ENCODE peak calls at places on chromosomes 4 and X, in six cellular contexts. A, B, M, S, Z and R are unnamed samples.

GRCh38 chrX:10636337-10636736 is 16.0 kb upstream of the MID1 start:
- DNase-seq in M (no peak), S (peak), B (peak), A (no peak), Z (peak), R (no peak)

GRCh38 chrX:88604433-88605221 is 142.4 kb upstream of the CPXCR1 start:
- DNase-seq in M (no peak), A (no peak), S (no peak), Z (no peak), B (peak), R (no peak)

GRCh38 chrX:75784689-75785491 is at the start of gene MAGEE2:
- DNase-seq in Z (peak), M (no peak), S (no peak), A (no peak), B (no peak), R (no peak)

GRCh38 chr4:123588631-123589223 is 192.1 kb downstream of the SPRY1 start:
- DNase-seq in Z (no peak), M (no peak), S (peak), B (peak), A (no peak), R (peak)

GRCh38 chrX:133215017-133215416 is 3.1 kb downstream of the TFDP3 start:
- DNase-seq in Z (no peak), S (no peak), A (no peak), B (no peak), M (no peak), R (no peak)

GRCh38 chr4:118086334-118086733 is 52.0 kb downstream of the NDST3 start:
- DNase-seq in Z (no peak), B (no peak), M (no peak), A (no peak), S (peak), R (no peak)

GRCh38 chrX:134646671-134647070 is 11.6 kb downstream of the PLAC1 start:
- DNase-seq in M (no peak), Z (no peak), B (no peak), S (no peak), A (no peak), R (no peak)

GRCh38 chrX:136157187-136157586 is 9.9 kb downstream of the FHL1 start:
- DNase-seq in Z (no peak), M (no peak), B (no peak), A (no peak), S (no peak), R (no peak)

GRCh38 chrX:67692246-67692645 is 148.4 kb downstream of the AR start:
- DNase-seq in A (no peak), S (peak), M (no peak), B (no peak), Z (no peak), R (no peak)

GRCh38 chr4:184406915-184407314 is 67.4 kb downstream of the IRF2 start:
- DNase-seq in M (no peak), B (no peak), S (no peak), A (no peak), Z (peak), R (peak)

GRCh38 chr4:83862471-83862870 is 326.6 kb downstream of the GPAT3 start:
- DNase-seq in B (no peak), A (no peak), M (no peak), Z (no peak), S (peak), R (no peak)

GRCh38 chr4:41751325-41752061 is 3.0 kb upstream of the PHOX2B start:
- DNase-seq in B (no peak), A (no peak), S (no peak), Z (no peak), M (no peak), R (no peak)

GRCh38 chr4:125314676-125315570 is at the start of gene FAT4:
- DNase-seq in S (peak), M (no peak), A (peak), Z (peak), B (peak), R (peak)

GRCh38 chr4:165433529-165433928 is 54.7 kb downstream of the CPE start:
- DNase-seq in M (no peak), Z (no peak), B (peak), A (no peak), S (no peak), R (no peak)

GRCh38 chr4:151620066-151620465 is 140.7 kb downstream of the GATB start:
- DNase-seq in A (no peak), Z (no peak), S (no peak), B (no peak), M (no peak), R (no peak)

GRCh38 chr4:113586072-113586471 is 175.5 kb downstream of the CAMK2D start:
- DNase-seq in B (no peak), Z (no peak), M (no peak), S (peak), A (no peak), R (no peak)

GRCh38 chr4:37763831-37764230 is 62.7 kb upstream of the PGM2 start:
- DNase-seq in M (no peak), Z (peak), A (no peak), S (no peak), B (no peak), R (no peak)

GRCh38 chr4:128358231-128358902 is 70.8 kb upstream of the PGRMC2 start:
- DNase-seq in A (no peak), Z (no peak), S (peak), M (no peak), B (peak), R (no peak)

GRCh38 chr4:80705311-80705710 is 325.2 kb upstream of the BMP3 start:
- DNase-seq in Z (no peak), B (no peak), S (peak), A (no peak), M (no peak), R (no peak)

GRCh38 chr4:159497961-159498360 is 395.1 kb downstream of the RAPGEF2 start:
- DNase-seq in Z (no peak), A (no peak), B (no peak), S (no peak), M (no peak), R (no peak)

GRCh38 chrX:31039327-31039711 is 32.5 kb downstream of the FTHL17 start:
- DNase-seq in A (no peak), B (no peak), Z (no peak), S (no peak), M (no peak), R (no peak)

GRCh38 chrX:15469613-15470012 is 23.5 kb downstream of the PIR start:
- DNase-seq in M (no peak), B (no peak), A (no peak), S (no peak), Z (no peak), R (no peak)

GRCh38 chr4:113979973-113980615 is 647 bp upstream of the ARSJ start:
- DNase-seq in B (no peak), M (no peak), S (peak), Z (no peak), A (no peak), R (no peak)

GRCh38 chrX:11533211-11533651 is 132.5 kb downstream of the ARHGAP6 start:
- DNase-seq in A (no peak), M (no peak), S (peak), Z (no peak), B (peak), R (peak)

GRCh38 chr4:152588869-152589268 is 53.0 kb upstream of the FBXW7 start:
- DNase-seq in M (no peak), B (no peak), S (no peak), Z (no peak), A (no peak), R (no peak)

GRCh38 chrX:16743604-16744325 is 24.4 kb downstream of the SYAP1 start:
- DNase-seq in B (no peak), M (no peak), S (peak), A (no peak), Z (no peak), R (no peak)

GRCh38 chr4:147388016-147388415 is 92.9 kb upstream of the EDNRA start:
- DNase-seq in B (no peak), A (no peak), Z (no peak), M (no peak), S (no peak), R (no peak)

GRCh38 chr4:125833-126232 is 1.5 kb downstream of the ZNF718 start:
- DNase-seq in M (no peak), A (no peak), Z (no peak), S (no peak), B (no peak), R (peak)

GRCh38 chrX:136163694-136164093 is 16.4 kb downstream of the FHL1 start:
- DNase-seq in Z (no peak), B (no peak), S (peak), M (no peak), A (no peak), R (no peak)

GRCh38 chr4:26468977-26469376 is 21.3 kb downstream of the CCKAR start:
- DNase-seq in M (no peak), B (no peak), A (no peak), S (no peak), Z (no peak), R (no peak)

GRCh38 chr4:89753601-89754066 is 83.3 kb downstream of the SNCA start:
- DNase-seq in B (peak), M (no peak), Z (no peak), S (peak), A (no peak), R (no peak)

GRCh38 chr4:123312951-123313592 is 83.5 kb upstream of the SPRY1 start:
- DNase-seq in B (no peak), A (no peak), S (no peak), M (no peak), Z (no peak), R (no peak)

GRCh38 chr4:3792813-3793212 is 26.6 kb downstream of the ADRA2C start:
- DNase-seq in B (no peak), A (no peak), S (no peak), M (no peak), Z (no peak), R (no peak)

DNA sequence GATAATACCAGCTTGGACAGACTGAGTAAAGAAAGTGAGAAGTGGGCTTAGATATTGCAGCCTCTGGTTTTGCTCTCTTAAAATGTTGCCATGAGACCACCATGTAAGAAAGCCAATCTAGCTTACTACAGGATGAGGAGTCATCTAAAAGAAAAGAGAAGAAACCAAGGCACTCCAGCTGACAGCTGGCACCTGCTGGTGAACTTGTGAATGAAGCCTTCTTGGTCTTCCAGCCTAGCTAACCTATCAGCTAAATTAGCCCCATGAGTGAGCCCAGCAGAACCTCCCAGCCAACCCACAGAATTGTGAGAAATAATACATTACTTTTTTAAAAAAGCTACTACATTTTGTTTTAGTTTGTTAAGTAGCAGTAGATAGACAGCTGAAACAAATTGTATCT is 154.5 kb upstream of the QRFPR start:
- DNase-seq in S (no peak), M (no peak), B (no peak), A (no peak), Z (no peak), R (no peak)
- TF ChIP-seq CTCF in S (no peak), M (no peak), B (no peak), A (no peak), Z (no peak), R (no peak)

GRCh38 chrX:41734530-41734929 is 10.5 kb downstream of the GPR82 start:
- DNase-seq in Z (no peak), S (peak), B (no peak), M (no peak), A (no peak), R (no peak)
- TF ChIP-seq CTCF in Z (no peak), S (peak), B (peak), M (peak), A (no peak), R (peak)

GRCh38 chrX:8183281-8183680 is 12.2 kb upstream of the VCX2 start:
- DNase-seq in A (no peak), M (no peak), Z (no peak), S (no peak), B (no peak), R (no peak)

DNA sequence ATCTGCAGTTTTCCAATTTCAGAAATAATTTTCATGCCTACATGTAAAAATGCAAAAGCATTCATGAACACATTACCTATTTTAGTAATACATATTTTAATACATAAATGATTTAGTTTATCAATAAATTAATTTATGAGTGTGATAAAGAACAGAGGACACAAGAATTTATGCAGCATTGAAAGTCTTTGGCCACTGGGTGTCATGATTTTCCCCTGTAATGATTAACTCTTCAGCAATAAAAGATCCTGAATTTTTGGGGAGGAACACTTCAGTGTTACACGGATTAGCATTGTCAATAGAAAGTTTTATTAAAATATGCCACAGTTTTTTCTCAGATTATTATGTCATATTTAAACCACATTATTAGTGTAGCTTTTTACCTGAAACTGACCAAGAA is 8.6 kb upstream of the VCX2 start:
- DNase-seq in Z (no peak), S (no peak), A (no peak), B (no peak), M (no peak), R (no peak)
- TF ChIP-seq CTCF in Z (no peak), S (no peak), A (no peak), B (peak), M (no peak), R (no peak)

DNA sequence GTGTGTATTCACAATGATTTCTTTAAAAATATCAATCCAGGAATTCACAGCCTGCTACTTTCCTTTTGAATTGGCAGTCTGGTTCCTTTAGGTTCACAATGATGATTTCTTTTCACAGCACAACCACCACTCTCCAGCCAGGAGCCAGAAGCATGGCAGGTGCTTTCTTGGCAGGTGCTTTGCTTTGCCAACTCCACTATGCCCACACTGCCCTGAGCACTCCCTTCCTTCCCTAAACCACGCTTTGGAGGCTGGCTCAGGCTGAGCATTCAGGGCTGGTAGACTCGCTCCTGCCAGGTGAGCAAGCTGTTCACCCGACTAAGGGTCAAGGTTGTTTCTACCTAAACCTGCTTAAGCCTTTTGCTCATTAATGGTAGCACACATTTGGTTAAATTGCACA is 184.5 kb downstream of the SH3KBP1 start:
- DNase-seq in Z (no peak), S (no peak), B (no peak), A (no peak), M (no peak), R (no peak)
- TF ChIP-seq CTCF in Z (no peak), S (no peak), B (no peak), A (no peak), M (no peak), R (no peak)

DNA sequence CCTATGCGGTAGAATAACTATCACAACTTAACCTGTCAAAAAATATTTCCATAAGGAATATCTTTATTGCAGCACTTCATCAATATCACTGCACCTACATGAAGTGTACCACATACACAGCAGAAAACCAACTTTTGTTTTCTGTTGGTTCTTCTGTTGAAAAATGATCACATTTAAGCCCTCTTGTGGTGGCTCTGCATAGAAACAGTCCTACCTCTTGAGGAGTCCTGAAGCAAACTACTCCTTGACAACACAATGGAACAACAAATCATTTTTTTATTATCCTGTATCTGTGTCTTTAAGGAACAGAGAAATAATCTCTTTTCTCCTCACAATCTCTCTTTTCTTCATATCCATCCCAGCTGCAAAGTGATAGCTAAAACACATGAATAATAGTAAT is 39.8 kb upstream of the ATOH1 start:
- DNase-seq in S (peak), Z (no peak), M (no peak), A (no peak), B (peak), R (no peak)
- TF ChIP-seq CTCF in S (peak), Z (no peak), M (no peak), A (no peak), B (peak), R (peak)

DNA sequence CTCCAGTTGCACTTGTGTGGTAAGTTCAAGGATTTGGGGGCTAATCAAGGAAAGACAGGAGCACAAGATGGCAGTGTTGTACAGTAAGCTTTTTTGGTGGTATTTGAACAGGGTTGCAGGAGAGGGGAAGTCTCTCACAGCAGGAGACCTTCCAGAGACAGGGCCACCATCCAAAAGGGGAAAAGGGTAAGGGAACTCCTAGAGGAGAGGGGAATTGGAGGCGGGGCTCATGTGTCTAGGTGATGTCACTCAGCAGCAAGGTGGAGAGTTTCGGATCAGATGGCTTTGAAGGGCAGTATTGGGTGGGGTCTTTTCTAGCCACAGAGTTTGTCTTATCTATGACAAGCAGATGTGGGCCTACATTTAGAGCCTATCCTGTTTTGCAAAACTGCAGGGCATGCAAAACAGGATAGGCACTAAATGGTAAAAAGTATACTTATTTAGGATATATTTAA is 13.4 kb upstream of the RNF175 start:
- DNase-seq in S (peak), Z (no peak), B (no peak), A (no peak), M (no peak), R (no peak)
- TF ChIP-seq CTCF in S (peak), Z (no peak), B (peak), A (no peak), M (no peak), R (no peak)

GRCh38 chr4:17657849-17658248 is 43.4 kb downstream of the MED28 start:
- DNase-seq in A (no peak), B (no peak), M (no peak), S (no peak), Z (no peak), R (no peak)
- TF ChIP-seq CTCF in A (no peak), B (no peak), M (no peak), S (no peak), Z (no peak), R (no peak)

GRCh38 chrX:154512879-154513553 is 3.0 kb downstream of the FAM3A start:
- DNase-seq in S (no peak), A (no peak), B (no peak), M (no peak), Z (no peak), R (no peak)
- TF ChIP-seq CTCF in S (no peak), A (no peak), B (no peak), M (no peak), Z (no peak), R (no peak)

DNA sequence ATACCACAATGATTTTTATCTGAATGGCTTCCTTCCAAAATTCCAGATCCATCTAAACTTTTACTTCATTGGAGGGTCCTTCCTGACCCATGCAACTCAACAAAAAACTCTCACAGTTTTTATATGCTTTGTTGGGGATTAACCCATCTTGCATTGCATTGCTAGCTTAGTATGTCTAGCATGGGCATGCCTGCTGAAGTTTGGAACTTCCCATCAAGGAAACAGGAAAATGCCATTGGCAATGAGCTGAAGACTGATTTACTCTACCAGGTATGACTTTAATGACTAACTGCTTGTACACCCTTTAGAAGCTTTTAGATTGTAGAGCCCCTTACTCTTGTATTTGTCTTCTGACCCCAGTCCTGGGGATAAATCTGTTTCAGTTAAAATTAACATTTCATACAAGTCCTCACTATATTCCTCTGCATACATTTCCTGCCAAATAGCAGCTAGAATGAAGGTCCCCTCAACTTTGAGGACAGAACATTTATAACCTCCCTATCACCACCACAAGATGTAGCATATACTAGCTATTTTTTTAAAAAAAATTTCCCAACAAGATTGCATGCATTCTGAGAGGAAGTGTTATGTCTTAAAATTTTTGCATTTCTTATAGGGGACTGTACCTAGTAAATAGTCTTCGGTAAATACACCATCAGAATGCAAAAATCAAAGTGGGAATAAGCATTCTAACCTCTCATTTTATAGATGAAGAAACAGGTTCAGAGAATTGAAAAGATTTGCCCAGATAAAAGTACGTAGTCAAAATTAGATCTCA is 52.5 kb upstream of the ATXN3L start:
- DNase-seq in M (no peak), S (no peak), B (no peak), Z (no peak), A (no peak), R (no peak)
- TF ChIP-seq CTCF in M (no peak), S (no peak), B (no peak), Z (no peak), A (no peak), R (no peak)